ENCODE peak calls at places on chromosomes 3 and 15, in five cellular contexts. V is stomach, A is HepG2, B is transverse colon, W is GM12878. L is an unnamed sample.
A peak's percentile ranks its signal among the peaks of the same experiment; 100 is the strongest.

GRCh38 chr15:71543413-71543812 is 266.9 kb upstream of the NR2E3 start:
- DNase-seq in V (no peak), A (no peak), B (no peak), W (no peak), L (no peak)

GRCh38 chr3:188890572-188891270 is 281.1 kb upstream of the TPRG1 start:
- DNase-seq in V (no peak), A (no peak), B (no peak), W (no peak), L (no peak)

GRCh38 chr3:37174532-37175126 is at the start of gene LRRFIP2:
- DNase-seq in V (no peak), A (no peak), B (no peak), W (peak; percentile 51), L (no peak)

GRCh38 chr3:8069471-8069870 is 432.2 kb upstream of the LMCD1 start:
- DNase-seq in V (no peak), A (no peak), B (no peak), W (no peak), L (no peak)

GRCh38 chr15:52789601-52790165 is 453 bp downstream of the ONECUT1 start:
- DNase-seq in V (no peak), A (no peak), B (no peak), W (no peak), L (peak; percentile 77)

GRCh38 chr3:127426444-127427168 is 138.8 kb upstream of the PRR20G start:
- DNase-seq in V (no peak), A (no peak), B (no peak), W (no peak), L (peak; percentile 12)

GRCh38 chr15:38300395-38300794 is 47.8 kb downstream of the SPRED1 start:
- DNase-seq in V (no peak), A (no peak), B (no peak), W (no peak), L (no peak)

GRCh38 chr3:128503164-128503651 is 10.2 kb upstream of the GATA2 start:
- DNase-seq in V (no peak), A (no peak), B (no peak), W (no peak), L (no peak)

GRCh38 chr3:115040673-115041286 is 106.3 kb downstream of the ZBTB20 start:
- DNase-seq in V (peak; percentile 28), A (peak; percentile 7), B (peak; percentile 20), W (peak; percentile 2), L (peak; percentile 31)

GRCh38 chr3:62379206-62379834 is 6.0 kb upstream of the FEZF2 start:
- DNase-seq in V (no peak), A (no peak), B (no peak), W (no peak), L (no peak)

GRCh38 chr3:126180477-126181397 is at the start of gene ALDH1L1:
- DNase-seq in V (peak; percentile 31), A (peak; percentile 69), B (peak; percentile 57), W (no peak), L (peak; percentile 73)

GRCh38 chr3:150315711-150316110 is 92.4 kb upstream of the TSC22D2 start:
- DNase-seq in V (no peak), A (no peak), B (no peak), W (no peak), L (no peak)

GRCh38 chr3:100150583-100150982 is 36.3 kb upstream of the FILIP1L start:
- DNase-seq in V (no peak), A (no peak), B (no peak), W (no peak), L (no peak)

GRCh38 chr3:177946965-177947364 is 589.3 kb upstream of the KCNMB2 start:
- DNase-seq in V (no peak), A (no peak), B (no peak), W (no peak), L (no peak)

GRCh38 chr15:101501703-101502373 is 12.3 kb upstream of the PCSK6 start:
- DNase-seq in V (peak; percentile 48), A (peak; percentile 66), B (no peak), W (no peak), L (no peak)

GRCh38 chr3:158819282-158819681 is 17.4 kb downstream of the MFSD1 start:
- DNase-seq in V (no peak), A (no peak), B (no peak), W (no peak), L (no peak)

GRCh38 chr3:126355251-126355650 is 2.0 kb downstream of the KLF15 start:
- DNase-seq in V (no peak), A (no peak), B (no peak), W (no peak), L (no peak)

GRCh38 chr3:55467099-55467498 is 20.0 kb downstream of the WNT5A start:
- DNase-seq in V (no peak), A (no peak), B (no peak), W (no peak), L (no peak)

GRCh38 chr3:124974691-124975090 is 40.1 kb upstream of the MUC13 start:
- DNase-seq in V (no peak), A (no peak), B (peak; percentile 70), W (no peak), L (no peak)

GRCh38 chr3:120552184-120553020 is 43.7 kb upstream of the NDUFB4 start:
- DNase-seq in V (no peak), A (no peak), B (no peak), W (no peak), L (no peak)

GRCh38 chr15:63040509-63040908 is 2.0 kb upstream of the TPM1 start:
- DNase-seq in V (no peak), A (no peak), B (no peak), W (no peak), L (no peak)

GRCh38 chr15:52558196-52558595 is 10.6 kb downstream of the ARPP19 start:
- DNase-seq in V (no peak), A (no peak), B (no peak), W (peak; percentile 84), L (peak; percentile 56)

GRCh38 chr3:69784854-69785523 is 45.7 kb downstream of the MITF start:
- DNase-seq in V (no peak), A (no peak), B (peak; percentile 21), W (no peak), L (peak; percentile 91)

GRCh38 chr15:91864669-91865068 is 11.2 kb downstream of the SLCO3A1 start:
- DNase-seq in V (no peak), A (no peak), B (no peak), W (no peak), L (no peak)

GRCh38 chr15:68210821-68211655 is 5.9 kb upstream of the CALML4 start:
- DNase-seq in V (peak; percentile 56), A (no peak), B (peak; percentile 75), W (no peak), L (peak; percentile 92)

GRCh38 chr3:124860599-124860998 is 26.6 kb downstream of the ITGB5 start:
- DNase-seq in V (peak; percentile 46), A (peak; percentile 28), B (peak; percentile 58), W (no peak), L (peak; percentile 56)

GRCh38 chr3:182148360-182148759 is 436.6 kb downstream of the SOX2 start:
- DNase-seq in V (no peak), A (peak; percentile 80), B (no peak), W (no peak), L (no peak)

GRCh38 chr3:165816209-165816608 is 21.0 kb downstream of the BCHE start:
- DNase-seq in V (no peak), A (no peak), B (no peak), W (no peak), L (no peak)

GRCh38 chr3:188860147-188860546 is 311.6 kb upstream of the TPRG1 start:
- DNase-seq in V (no peak), A (no peak), B (no peak), W (no peak), L (no peak)

GRCh38 chr15:63913786-63914185 is 80.0 kb upstream of the HERC1 start:
- DNase-seq in V (no peak), A (no peak), B (no peak), W (no peak), L (no peak)

GRCh38 chr3:163916596-163917560 is 1161.4 kb downstream of the SI start:
- DNase-seq in V (peak; percentile 29), A (peak; percentile 6), B (no peak), W (no peak), L (no peak)

GRCh38 chr3:55634345-55634744 is 147.2 kb upstream of the WNT5A start:
- DNase-seq in V (no peak), A (no peak), B (no peak), W (no peak), L (no peak)

GRCh38 chr3:79414821-79415220 is 353.0 kb downstream of the ROBO1 start:
- DNase-seq in V (no peak), A (no peak), B (peak; percentile 17), W (no peak), L (no peak)

GRCh38 chr15:65396283-65396964 is 18.6 kb upstream of the IGDCC3 start:
- DNase-seq in V (no peak), A (no peak), B (no peak), W (no peak), L (no peak)

GRCh38 chr15:65394280-65394789 is 16.5 kb upstream of the IGDCC3 start:
- DNase-seq in V (no peak), A (no peak), B (no peak), W (no peak), L (no peak)

GRCh38 chr15:65394936-65395335 is 17.1 kb upstream of the IGDCC3 start:
- DNase-seq in V (no peak), A (no peak), B (no peak), W (no peak), L (no peak)

GRCh38 chr15:65396965-65397317 is 19.1 kb upstream of the IGDCC3 start:
- DNase-seq in V (no peak), A (no peak), B (no peak), W (no peak), L (no peak)

GRCh38 chr15:65395567-65396185 is 17.9 kb upstream of the IGDCC3 start:
- DNase-seq in V (no peak), A (no peak), B (no peak), W (no peak), L (no peak)
- H3K4me3 ChIP-seq in V (no peak overlapping the region), A (no peak overlapping the region), B (no peak overlapping the region), W (no peak overlapping the region), L (peak overlapping the region; percentile 17)

GRCh38 chr3:94114667-94115066 is 51.8 kb downstream of the NSUN3 start:
- DNase-seq in V (no peak), A (no peak), B (no peak), W (no peak), L (no peak)
- TF ChIP-seq POLR2AphosphoS5 in V (no peak), A (no peak), B (no peak), W (no peak), L (no peak)

GRCh38 chr15:99123706-99124451 is 19.0 kb downstream of the SYNM start:
- DNase-seq in V (peak; percentile 78), A (peak; percentile 83), B (peak; percentile 77), W (no peak), L (peak; percentile 90)
- TF ChIP-seq EP300 in V (peak; percentile 55), A (peak; percentile 43), B (peak; percentile 60), W (no peak), L (no peak)

GRCh38 chr3:88262527-88262926 is 112.8 kb downstream of the C3orf38 start:
- DNase-seq in V (no peak), A (no peak), B (no peak), W (no peak), L (no peak)

GRCh38 chr3:88263417-88264116 is 113.8 kb downstream of the C3orf38 start:
- DNase-seq in V (no peak), A (no peak), B (peak; percentile 48), W (no peak), L (no peak)

DNA sequence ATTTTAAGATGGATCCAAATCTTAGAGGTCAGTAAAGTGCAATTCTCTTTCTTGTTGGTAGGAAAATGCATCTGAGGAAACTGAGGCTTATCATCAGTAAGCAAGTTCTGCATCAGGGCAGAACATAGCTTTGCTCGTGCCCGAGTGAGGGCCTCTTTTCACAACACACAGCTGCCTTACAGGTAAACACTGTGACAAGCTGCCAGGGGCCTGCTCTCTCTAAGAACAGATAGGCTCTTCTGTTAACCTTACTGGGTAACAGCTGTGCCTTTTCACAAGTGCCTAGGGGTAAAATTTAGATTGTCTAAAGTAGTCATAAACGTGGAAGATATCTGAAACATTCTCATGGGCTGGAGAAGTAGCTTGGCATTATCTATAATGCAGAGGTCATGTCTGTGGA is 118.1 kb downstream of the C3orf38 start:
- DNase-seq in V (no peak), A (no peak), B (no peak), W (no peak), L (no peak)
- H3K4me3 ChIP-seq in V (no peak overlapping the region), A (no peak overlapping the region), B (no peak overlapping the region), W (no peak overlapping the region), L (no peak overlapping the region)

L was measured in upper lobe of left lung.